ENCODE peak calls at places on chromosomes 7 and 10, in ten cellular contexts. M is cardiac muscle cell; D is esophagus squamous epithelium; S is right atrium auricular region; I is left ventricle myocardium inferior; F is ovary; B is psoas muscle; W is astrocyte; A is A549; K is CD4-positive, CD25-positive, alpha-beta regulatory T cell. Q is an unnamed sample. For H3K4me1, the result is how much of the 10 kb centered on the place peaks cover.

GRCh38 chr7:133056370-133057238 is 25.3 kb downstream of the CHCHD3 start:
- DNase-seq in M (no peak), D (no peak), S (no peak), I (no peak), F (no peak), B (no peak), W (no peak), A (no peak), K (no peak), Q (no peak)

GRCh38 chr10:5629789-5630436 is 36.5 kb downstream of the ASB13 start:
- DNase-seq in M (peak), D (no peak), S (peak), I (peak), F (peak), B (peak), W (peak), A (peak), K (peak), Q (peak)

GRCh38 chr7:22566176-22566575 is 66.2 kb upstream of the STEAP1B start:
- DNase-seq in M (no peak), D (no peak), S (peak), I (no peak), F (no peak), B (no peak), W (no peak), A (no peak), K (no peak), Q (no peak)

GRCh38 chr10:49053053-49053997 is 62.0 kb downstream of the VSTM4 start:
- DNase-seq in M (peak), D (no peak), S (no peak), I (peak), F (no peak), B (no peak), W (no peak), A (no peak), K (no peak), Q (no peak)

GRCh38 chr7:84712326-84712725 is 474.5 kb downstream of the SEMA3D start:
- DNase-seq in M (no peak), D (no peak), S (no peak), I (no peak), F (no peak), B (no peak), W (no peak), A (no peak), K (no peak), Q (no peak)

GRCh38 chr10:43261578-43261965 is 5.3 kb downstream of the RASGEF1A start:
- DNase-seq in M (no peak), D (no peak), S (no peak), I (no peak), F (no peak), B (no peak), W (no peak), A (no peak), K (no peak), Q (peak)

GRCh38 chr10:13961096-13961495 is 369.6 kb downstream of the FRMD4A start:
- DNase-seq in M (no peak), D (no peak), S (no peak), I (no peak), F (no peak), B (no peak), W (peak), A (no peak), K (no peak), Q (no peak)

GRCh38 chr10:49488056-49488455 is 50.9 kb downstream of the ERCC6 start:
- DNase-seq in M (no peak), D (no peak), S (no peak), I (no peak), F (no peak), B (no peak), W (no peak), A (no peak), K (no peak), Q (no peak)

GRCh38 chr10:52778511-52779392 is 6.2 kb upstream of the MBL2 start:
- DNase-seq in M (peak), D (no peak), S (no peak), I (no peak), F (no peak), B (no peak), W (peak), A (no peak), K (no peak), Q (no peak)

GRCh38 chr10:89589091-89589725 is 53.8 kb upstream of the SLC16A12 start:
- DNase-seq in M (peak), D (no peak), S (no peak), I (no peak), F (no peak), B (no peak), W (no peak), A (no peak), K (no peak), Q (no peak)

GRCh38 chr10:110615057-110615630 is 29.0 kb upstream of the RBM20 start:
- DNase-seq in M (no peak), D (no peak), S (no peak), I (no peak), F (no peak), B (no peak), W (peak), A (no peak), K (no peak), Q (no peak)
- H3K4me1 ChIP-seq in M (under half), D (under half), S (under half), I (under half), F (under half), B (under half), W (under half), A (under half), K (under half), Q (under half)

GRCh38 chr7:6432786-6433185 is 15.0 kb downstream of the DAGLB start:
- DNase-seq in M (no peak), D (no peak), S (no peak), I (no peak), F (no peak), B (no peak), W (no peak), A (no peak), K (no peak), Q (no peak)
- H3K4me1 ChIP-seq in M (under half), D (under half), S (under half), I (under half), F (under half), B (under half), W (under half), A (under half), K (under half), Q (under half)

DNA sequence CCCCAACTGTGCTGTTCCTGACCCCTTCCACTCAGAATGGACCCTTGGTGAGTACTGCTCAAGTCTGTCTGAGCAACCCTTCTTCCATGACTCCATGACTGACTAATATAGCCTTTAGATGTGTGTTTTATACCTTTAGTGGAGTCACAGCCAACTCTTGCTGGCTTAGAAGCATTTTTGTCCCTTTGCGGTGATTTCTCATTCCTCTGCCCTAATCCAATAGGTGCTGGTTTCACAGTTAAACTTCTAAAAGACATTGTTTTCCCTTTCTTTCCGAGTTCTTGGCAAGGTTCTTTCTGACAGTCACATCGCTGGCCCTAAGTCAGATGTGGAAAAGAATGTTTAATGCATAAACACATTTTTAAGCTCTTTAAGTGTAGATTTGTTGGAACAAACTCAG is 4.0 kb downstream of the EPDR1 start:
- DNase-seq in M (no peak), D (no peak), S (no peak), I (no peak), F (no peak), B (no peak), W (peak), A (no peak), K (no peak), Q (no peak)
- H3K4me1 ChIP-seq in M (under half), D (under half), S (under half), I (under half), F (under half), B (under half), W (under half), A (under half), K (under half), Q (under half)

GRCh38 chr7:151081170-151082101 is 827 bp upstream of the FASTK start:
- DNase-seq in M (no peak), D (no peak), S (no peak), I (no peak), F (peak), B (no peak), W (no peak), A (no peak), K (no peak), Q (peak)

GRCh38 chr7:151085329-151085690 is 965 bp upstream of the AGAP3 start:
- DNase-seq in M (no peak), D (no peak), S (no peak), I (no peak), F (peak), B (no peak), W (no peak), A (no peak), K (no peak), Q (no peak)

GRCh38 chr7:151082151-151083070 is 882 bp downstream of the TMUB1 start:
- DNase-seq in M (no peak), D (no peak), S (no peak), I (no peak), F (peak), B (no peak), W (no peak), A (no peak), K (no peak), Q (peak)

GRCh38 chr7:151083824-151084160 is 499 bp upstream of the TMUB1 start:
- DNase-seq in M (no peak), D (no peak), S (no peak), I (no peak), F (no peak), B (no peak), W (no peak), A (no peak), K (no peak), Q (no peak)

DNA sequence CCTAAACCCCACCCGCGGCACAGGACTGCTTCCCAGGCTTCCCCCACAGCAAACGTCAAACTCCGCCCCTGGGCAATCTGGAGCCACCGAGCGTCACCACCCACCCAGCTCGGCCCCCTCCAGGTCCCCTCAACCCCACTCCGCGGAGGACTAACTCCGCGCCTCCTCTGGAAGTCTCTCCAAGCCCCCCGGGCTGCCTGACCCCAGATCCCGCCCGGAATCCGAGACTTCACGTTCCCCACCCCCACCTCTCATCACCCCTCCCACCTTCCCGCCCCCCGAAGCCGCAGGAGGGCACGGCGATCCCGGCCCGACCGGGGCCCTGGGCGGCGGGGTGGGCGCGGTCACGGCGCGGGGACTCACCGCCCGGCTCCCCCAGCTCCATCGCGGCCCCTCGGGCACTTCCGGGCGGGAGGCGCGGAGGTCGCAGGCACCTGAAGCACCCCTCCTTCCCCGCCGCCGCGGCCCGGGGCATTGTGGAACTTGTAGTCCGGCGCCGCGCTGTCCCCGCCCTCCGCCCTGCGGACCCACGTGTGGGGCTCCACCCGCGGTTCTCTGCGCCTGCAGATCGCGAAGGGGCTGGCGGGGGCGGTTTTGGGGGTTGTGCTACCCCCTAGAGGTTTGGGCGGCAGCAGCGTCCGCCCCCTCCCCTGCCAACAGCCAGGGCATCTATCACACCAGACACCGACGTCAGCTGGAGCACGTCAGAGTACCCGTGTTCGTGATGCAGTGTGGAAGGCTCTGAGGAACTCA is at the start of gene TMUB1:
- DNase-seq in M (peak), D (peak), S (peak), I (peak), F (peak), B (peak), W (no peak), A (peak), K (peak), Q (peak)
- H3K4me1 ChIP-seq in M (under half), D (half or more), S (half or more), I (half or more), F (under half), B (half or more), W (under half), A (under half), K (half or more), Q (under half)

GRCh38 chr7:128939075-128939860 is 1.5 kb downstream of the IRF5 start:
- DNase-seq in M (no peak), D (no peak), S (peak), I (no peak), F (no peak), B (no peak), W (no peak), A (no peak), K (no peak), Q (no peak)
- H3K4me1 ChIP-seq in M (under half), D (under half), S (under half), I (under half), F (under half), B (under half), W (under half), A (under half), K (under half), Q (under half)

GRCh38 chr10:32041290-32042028 is 14.8 kb downstream of the KIF5B start:
- DNase-seq in M (no peak), D (no peak), S (no peak), I (no peak), F (no peak), B (no peak), W (no peak), A (no peak), K (no peak), Q (no peak)
- H3K4me1 ChIP-seq in M (under half), D (under half), S (half or more), I (half or more), F (under half), B (under half), W (under half), A (under half), K (under half), Q (under half)

GRCh38 chr10:122879339-122880273 is at the start of gene FAM24B:
- DNase-seq in M (peak), D (peak), S (peak), I (peak), F (peak), B (peak), W (peak), A (peak), K (peak), Q (peak)

GRCh38 chr10:122875843-122876492 is 3.4 kb downstream of the FAM24B start:
- DNase-seq in M (no peak), D (no peak), S (no peak), I (no peak), F (no peak), B (no peak), W (no peak), A (no peak), K (no peak), Q (no peak)

GRCh38 chr10:122878799-122879338 is 512 bp downstream of the FAM24B start:
- DNase-seq in M (no peak), D (no peak), S (no peak), I (no peak), F (no peak), B (no peak), W (no peak), A (peak), K (no peak), Q (no peak)

GRCh38 chr10:122877264-122877663 is 2.1 kb downstream of the FAM24B start:
- DNase-seq in M (no peak), D (no peak), S (no peak), I (no peak), F (no peak), B (no peak), W (no peak), A (no peak), K (no peak), Q (no peak)

DNA sequence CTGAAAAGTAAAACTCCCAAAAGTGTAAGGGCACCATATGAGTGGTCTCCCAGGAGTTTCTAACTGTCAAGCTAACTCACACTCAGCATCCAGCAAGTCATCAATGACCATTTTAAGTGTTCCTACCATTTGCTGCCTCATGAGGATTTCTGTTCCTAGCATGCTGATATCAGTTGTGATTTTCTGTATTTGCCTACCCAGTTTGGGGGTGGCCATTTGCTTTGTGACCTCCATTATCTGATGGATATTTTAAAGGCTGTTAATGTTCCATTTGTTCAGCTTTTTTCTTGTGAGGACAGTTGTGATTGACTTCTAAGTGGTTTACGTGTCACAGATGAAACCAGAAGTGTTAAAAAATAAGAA is 2.9 kb downstream of the FAM24B start:
- DNase-seq in M (no peak), D (no peak), S (no peak), I (no peak), F (no peak), B (no peak), W (no peak), A (no peak), K (no peak), Q (no peak)
- H3K4me1 ChIP-seq in M (under half), D (under half), S (under half), I (under half), F (under half), B (under half), W (under half), A (under half), K (under half), Q (under half)